ENCODE peak calls at places on chromosomes 3 and 15, in five cellular contexts. U is progenitor cell of endocrine pancreas, W is left cardiac atrium, A is sigmoid colon, Q is NCI-H524. L is an unnamed sample.

GRCh38 chr3:188146219-188146618 is 7.7 kb upstream of the LPP start:
- DNase-seq in Q (no peak), U (no peak), W (no peak), A (no peak), L (no peak)

GRCh38 chr15:99169769-99170311 is 65.0 kb downstream of the SYNM start:
- DNase-seq in W (no peak), A (peak; percentile 97), Q (peak; percentile 30), U (no peak), L (no peak)

GRCh38 chr3:138638641-138639040 is 30.1 kb downstream of the FAIM start:
- DNase-seq in A (no peak), W (no peak), Q (no peak), U (no peak), L (no peak)

GRCh38 chr3:43764471-43764870 is 73.7 kb downstream of the ABHD5 start:
- DNase-seq in Q (peak; percentile 36), U (no peak), W (no peak), A (no peak), L (no peak)

GRCh38 chr3:3065876-3066275 is 44.3 kb downstream of the IL5RA start:
- DNase-seq in A (no peak), Q (no peak), W (no peak), U (no peak), L (peak; percentile 6)

GRCh38 chr3:81958967-81959625 is 197.7 kb upstream of the GBE1 start:
- DNase-seq in Q (no peak), U (no peak), W (no peak), A (no peak), L (no peak)

GRCh38 chr3:184234671-184235380 is 5.4 kb downstream of the VWA5B2 start:
- DNase-seq in A (no peak), U (no peak), Q (peak; percentile 72), W (no peak), L (peak; percentile 7)

GRCh38 chr15:49247556-49248102 is 77.6 kb downstream of the GALK2 start:
- DNase-seq in W (no peak), Q (no peak), U (no peak), A (no peak), L (no peak)

GRCh38 chr3:121992601-121993560 is 29.2 kb downstream of the ILDR1 start:
- DNase-seq in A (no peak), W (no peak), U (no peak), Q (no peak), L (no peak)

GRCh38 chr3:71523628-71524027 is 59.9 kb downstream of the FOXP1 start:
- DNase-seq in Q (no peak), A (no peak), W (no peak), U (no peak), L (no peak)

GRCh38 chr15:51368307-51368706 is 26.9 kb downstream of the GLDN start:
- DNase-seq in W (no peak), U (no peak), A (no peak), Q (no peak), L (no peak)

GRCh38 chr3:67875858-67876257 is 221.4 kb upstream of the SUCLG2 start:
- DNase-seq in Q (no peak), U (no peak), W (no peak), A (no peak), L (no peak)

GRCh38 chr3:106792716-106793115 is 584.5 kb upstream of the CCDC54 start:
- DNase-seq in W (no peak), Q (no peak), U (no peak), A (no peak), L (no peak)

GRCh38 chr15:58260186-58260910 is 122.2 kb downstream of the AQP9 start:
- DNase-seq in U (no peak), A (no peak), Q (peak; percentile 62), W (peak; percentile 25), L (no peak)